ENCODE peak calls at places on chromosome 21, in four cellular contexts. One of them, this sample, is unnamed.

GRCh38 chr21:40886006-40886405 is 39.0 kb upstream of the DSCAM start:
- DNase-seq in fibroblast of lung: no peak
- DNase-seq in CD4-positive, alpha-beta memory T cell: no peak
- DNase-seq in SJSA1: no peak
- DNase-seq in this sample: no peak

GRCh38 chr21:26546698-26547097 is 26.4 kb downstream of the CYYR1 start:
- DNase-seq in fibroblast of lung: no peak
- DNase-seq in CD4-positive, alpha-beta memory T cell: no peak
- DNase-seq in SJSA1: no peak
- DNase-seq in this sample: no peak

GRCh38 chr21:14711287-14711686 is 165.2 kb upstream of the SAMSN1 start:
- DNase-seq in fibroblast of lung: no peak
- DNase-seq in CD4-positive, alpha-beta memory T cell: no peak
- DNase-seq in SJSA1: no peak
- DNase-seq in this sample: no peak

GRCh38 chr21:30072496-30072895 is 94.1 kb downstream of the CLDN17 start:
- DNase-seq in fibroblast of lung: no peak
- DNase-seq in CD4-positive, alpha-beta memory T cell: no peak
- DNase-seq in SJSA1: no peak
- DNase-seq in this sample: no peak

GRCh38 chr21:8990326-8991087 is 1530.9 kb upstream of the TPTE start:
- DNase-seq in fibroblast of lung: no peak
- DNase-seq in CD4-positive, alpha-beta memory T cell: no peak
- DNase-seq in SJSA1: no peak
- DNase-seq in this sample: no peak

GRCh38 chr21:25373126-25374082 is 233.9 kb downstream of the MRPL39 start:
- DNase-seq in fibroblast of lung: no peak
- DNase-seq in CD4-positive, alpha-beta memory T cell: no peak
- DNase-seq in SJSA1: peak; percentile 48
- DNase-seq in this sample: no peak

GRCh38 chr21:46108827-46109226 is 10.9 kb downstream of the COL6A2 start:
- DNase-seq in fibroblast of lung: no peak
- DNase-seq in CD4-positive, alpha-beta memory T cell: no peak
- DNase-seq in SJSA1: no peak
- DNase-seq in this sample: no peak

GRCh38 chr21:36254106-36254941 is 65.7 kb upstream of the MORC3 start:
- DNase-seq in fibroblast of lung: no peak
- DNase-seq in CD4-positive, alpha-beta memory T cell: no peak
- DNase-seq in SJSA1: no peak
- DNase-seq in this sample: peak; percentile 72

GRCh38 chr21:26432410-26432809 is 140.7 kb downstream of the CYYR1 start:
- DNase-seq in fibroblast of lung: no peak
- DNase-seq in CD4-positive, alpha-beta memory T cell: no peak
- DNase-seq in SJSA1: no peak
- DNase-seq in this sample: no peak

GRCh38 chr21:29378814-29379213 is 80.1 kb downstream of the BACH1 start:
- DNase-seq in fibroblast of lung: peak; percentile 22
- DNase-seq in CD4-positive, alpha-beta memory T cell: no peak
- DNase-seq in SJSA1: no peak
- DNase-seq in this sample: no peak

GRCh38 chr21:37166733-37167132 is 93.7 kb downstream of the TTC3 start:
- DNase-seq in fibroblast of lung: no peak
- DNase-seq in CD4-positive, alpha-beta memory T cell: no peak
- DNase-seq in SJSA1: no peak
- DNase-seq in this sample: peak; percentile 33

GRCh38 chr21:28229811-28230210 is 762.9 kb downstream of the LTN1 start:
- DNase-seq in fibroblast of lung: peak; percentile 87
- DNase-seq in CD4-positive, alpha-beta memory T cell: no peak
- DNase-seq in SJSA1: no peak
- DNase-seq in this sample: no peak

GRCh38 chr21:45985471-45986315 is 4.1 kb downstream of the COL6A1 start:
- DNase-seq in fibroblast of lung: no peak
- DNase-seq in CD4-positive, alpha-beta memory T cell: no peak
- DNase-seq in SJSA1: no peak
- DNase-seq in this sample: no peak

GRCh38 chr21:46297311-46298082 is 11.4 kb downstream of the YBEY start:
- DNase-seq in fibroblast of lung: peak; percentile 25
- DNase-seq in CD4-positive, alpha-beta memory T cell: no peak
- DNase-seq in SJSA1: no peak
- DNase-seq in this sample: no peak

GRCh38 chr21:17128132-17128531 is 384.7 kb upstream of the CXADR start:
- DNase-seq in fibroblast of lung: no peak
- DNase-seq in CD4-positive, alpha-beta memory T cell: no peak
- DNase-seq in SJSA1: no peak
- DNase-seq in this sample: no peak

GRCh38 chr21:33478858-33479678 is 706 bp downstream of the TMEM50B start:
- DNase-seq in fibroblast of lung: peak; percentile 27
- DNase-seq in CD4-positive, alpha-beta memory T cell: peak; percentile 48
- DNase-seq in SJSA1: no peak
- DNase-seq in this sample: peak; percentile 59

GRCh38 chr21:36694041-36694515 is 4.8 kb upstream of the SIM2 start:
- DNase-seq in fibroblast of lung: peak; percentile 52
- DNase-seq in CD4-positive, alpha-beta memory T cell: no peak
- DNase-seq in SJSA1: no peak
- DNase-seq in this sample: no peak

GRCh38 chr21:37006521-37007291 is at the start of gene RIPPLY3:
- DNase-seq in fibroblast of lung: no peak
- DNase-seq in CD4-positive, alpha-beta memory T cell: no peak
- DNase-seq in SJSA1: no peak
- DNase-seq in this sample: no peak

GRCh38 chr21:26425576-26425975 is 147.5 kb downstream of the CYYR1 start:
- DNase-seq in fibroblast of lung: no peak
- DNase-seq in CD4-positive, alpha-beta memory T cell: no peak
- DNase-seq in SJSA1: no peak
- DNase-seq in this sample: no peak

GRCh38 chr21:46436586-46436985 is 22.1 kb upstream of the DIP2A start:
- DNase-seq in fibroblast of lung: no peak
- DNase-seq in CD4-positive, alpha-beta memory T cell: no peak
- DNase-seq in SJSA1: no peak
- DNase-seq in this sample: no peak

GRCh38 chr21:16437586-16437985 is 707.8 kb downstream of the USP25 start:
- DNase-seq in fibroblast of lung: no peak
- DNase-seq in CD4-positive, alpha-beta memory T cell: no peak
- DNase-seq in SJSA1: no peak
- DNase-seq in this sample: no peak

GRCh38 chr21:33110340-33110715 is 40.4 kb downstream of the OLIG1 start:
- DNase-seq in fibroblast of lung: no peak
- DNase-seq in CD4-positive, alpha-beta memory T cell: no peak
- DNase-seq in SJSA1: no peak
- DNase-seq in this sample: no peak

GRCh38 chr21:10511116-10511515 is 10.3 kb upstream of the TPTE start:
- DNase-seq in fibroblast of lung: no peak
- DNase-seq in CD4-positive, alpha-beta memory T cell: no peak
- DNase-seq in SJSA1: no peak
- DNase-seq in this sample: no peak

DNA sequence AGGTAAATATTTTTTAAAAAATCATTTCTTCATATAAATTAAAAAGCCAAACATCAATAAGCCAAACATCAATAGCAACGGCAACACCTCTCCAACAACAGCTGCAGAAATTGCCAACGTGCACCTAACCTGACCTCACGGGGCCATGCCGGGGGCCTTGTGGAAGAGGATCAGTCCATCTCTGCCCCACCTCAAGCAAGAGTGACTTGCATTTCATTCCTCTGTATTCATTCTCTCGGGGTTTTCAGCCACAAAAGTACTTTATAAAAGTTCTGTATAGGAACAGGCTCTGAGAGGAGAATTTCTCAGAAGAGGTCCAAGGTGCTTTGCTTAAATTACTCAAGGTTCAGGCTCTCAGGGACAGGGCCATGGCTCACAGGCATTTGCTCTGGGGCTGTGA is 100.9 kb downstream of the RUNX1 start:
- DNase-seq in fibroblast of lung: no peak
- DNase-seq in CD4-positive, alpha-beta memory T cell: no peak
- DNase-seq in SJSA1: no peak
- DNase-seq in this sample: no peak
- H3K4me1 ChIP-seq in fibroblast of lung: no peaks in the 10 kb centered on the region
- H3K4me1 ChIP-seq in CD4-positive, alpha-beta memory T cell: peaks cover 79% of the 10 kb centered on the region
- H3K4me1 ChIP-seq in SJSA1: peaks cover 3% of the 10 kb centered on the region
- H3K4me1 ChIP-seq in this sample: peaks cover 19% of the 10 kb centered on the region

DNA sequence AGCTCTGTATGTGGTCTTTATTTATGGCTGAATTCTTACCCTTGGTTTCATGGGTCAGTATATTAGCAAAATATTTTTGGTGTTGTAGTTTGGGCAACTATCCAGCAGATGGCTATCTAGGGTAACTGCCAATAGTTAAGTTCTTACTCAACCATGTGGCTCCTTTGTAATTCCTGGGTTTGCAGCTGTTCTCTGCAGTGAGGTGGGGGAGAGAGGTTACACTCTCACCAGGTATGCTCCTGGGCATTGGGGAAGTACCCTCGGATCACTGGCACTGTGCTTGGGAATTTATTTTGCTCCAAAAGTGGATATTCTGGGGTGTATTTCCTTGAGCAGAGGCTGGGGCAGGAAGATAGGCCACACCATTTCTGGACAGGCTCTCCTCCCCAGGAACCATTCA is 436.7 kb upstream of the TMPRSS15 start:
- DNase-seq in fibroblast of lung: peak; percentile 0
- DNase-seq in CD4-positive, alpha-beta memory T cell: no peak
- DNase-seq in SJSA1: no peak
- DNase-seq in this sample: peak; percentile 47
- H3K4me1 ChIP-seq in fibroblast of lung: no peaks in the 10 kb centered on the region
- H3K4me1 ChIP-seq in CD4-positive, alpha-beta memory T cell: no peaks in the 10 kb centered on the region
- H3K4me1 ChIP-seq in SJSA1: no peaks in the 10 kb centered on the region
- H3K4me1 ChIP-seq in this sample: no peaks in the 10 kb centered on the region

GRCh38 chr21:44540741-44541288 is 820 bp upstream of the KRTAP10-1 start:
- DNase-seq in fibroblast of lung: no peak
- DNase-seq in CD4-positive, alpha-beta memory T cell: no peak
- DNase-seq in SJSA1: no peak
- DNase-seq in this sample: no peak
- H3K4me1 ChIP-seq in fibroblast of lung: no peaks in the 10 kb centered on the region
- H3K4me1 ChIP-seq in CD4-positive, alpha-beta memory T cell: no peaks in the 10 kb centered on the region
- H3K4me1 ChIP-seq in SJSA1: no peaks in the 10 kb centered on the region
- H3K4me1 ChIP-seq in this sample: no peaks in the 10 kb centered on the region

GRCh38 chr21:39134288-39134810 is 48.9 kb downstream of the PSMG1 start:
- DNase-seq in fibroblast of lung: no peak
- DNase-seq in CD4-positive, alpha-beta memory T cell: no peak
- DNase-seq in SJSA1: no peak
- DNase-seq in this sample: no peak
- H3K4me1 ChIP-seq in fibroblast of lung: peaks cover 7% of the 10 kb centered on the region
- H3K4me1 ChIP-seq in CD4-positive, alpha-beta memory T cell: no peaks in the 10 kb centered on the region
- H3K4me1 ChIP-seq in SJSA1: peaks cover 30% of the 10 kb centered on the region
- H3K4me1 ChIP-seq in this sample: no peaks in the 10 kb centered on the region

GRCh38 chr21:31556662-31557061 is 102.8 kb upstream of the SOD1 start:
- DNase-seq in fibroblast of lung: no peak
- DNase-seq in CD4-positive, alpha-beta memory T cell: no peak
- DNase-seq in SJSA1: no peak
- DNase-seq in this sample: no peak
- H3K4me1 ChIP-seq in fibroblast of lung: no peaks in the 10 kb centered on the region
- H3K4me1 ChIP-seq in CD4-positive, alpha-beta memory T cell: peaks cover 30% of the 10 kb centered on the region
- H3K4me1 ChIP-seq in SJSA1: peaks cover 30% of the 10 kb centered on the region
- H3K4me1 ChIP-seq in this sample: peaks cover 20% of the 10 kb centered on the region

DNA sequence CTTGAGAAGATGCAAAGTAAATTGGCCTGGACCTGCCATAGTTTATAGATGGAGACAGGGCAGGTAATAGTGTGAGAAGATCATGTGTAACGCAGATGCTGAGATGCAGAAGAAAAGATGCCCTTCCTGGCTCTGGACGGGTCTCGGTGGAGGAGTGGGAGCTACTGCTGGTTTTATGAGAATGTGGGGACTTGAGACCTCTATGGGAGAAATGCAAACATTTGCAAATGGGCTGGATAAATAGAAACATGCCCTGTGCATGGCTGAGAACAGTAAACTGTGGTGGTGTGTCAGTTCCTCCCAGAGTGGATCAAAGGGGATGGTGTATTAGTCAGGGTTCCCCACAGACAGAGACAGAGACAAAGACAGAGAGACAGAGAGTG is 21.9 kb downstream of the UBASH3A start:
- DNase-seq in fibroblast of lung: no peak
- DNase-seq in CD4-positive, alpha-beta memory T cell: no peak
- DNase-seq in SJSA1: no peak
- DNase-seq in this sample: no peak
- H3K4me1 ChIP-seq in fibroblast of lung: no peaks in the 10 kb centered on the region
- H3K4me1 ChIP-seq in CD4-positive, alpha-beta memory T cell: peaks cover 79% of the 10 kb centered on the region
- H3K4me1 ChIP-seq in SJSA1: no peaks in the 10 kb centered on the region
- H3K4me1 ChIP-seq in this sample: no peaks in the 10 kb centered on the region

This sample was measured in OCI-LY7.